ENCODE peak calls at places on chromosomes 2 and 18, in ten cellular contexts. E, Y, P, K, J, X, S, L, W and V are unnamed samples.
A peak's percentile ranks its signal among the peaks of the same experiment; 100 is the strongest.

GRCh38 chr2:172342056-172342455 is 85.3 kb upstream of the ITGA6 start:
- DNase-seq in E (no peak), Y (no peak), P (no peak), K (no peak), J (no peak), X (no peak), S (no peak), L (no peak), W (no peak), V (no peak)

GRCh38 chr2:43634604-43635306 is 2.3 kb upstream of the PLEKHH2 start:
- DNase-seq in E (no peak), Y (no peak), P (no peak), K (no peak), J (no peak), X (peak; percentile 87), S (no peak), L (no peak), W (no peak), V (no peak)

GRCh38 chr18:21111351-21112139 is at the start of gene ROCK1:
- DNase-seq in E (peak; percentile 97), Y (peak; percentile 98), P (peak; percentile 98), K (peak; percentile 99), J (peak; percentile 90), X (peak; percentile 95), S (peak; percentile 100), L (peak; percentile 98), W (peak; percentile 99), V (peak; percentile 99)

GRCh38 chr18:25517881-25518715 is 166.1 kb upstream of the ZNF521 start:
- DNase-seq in E (no peak), Y (no peak), P (no peak), K (no peak), J (no peak), X (no peak), S (no peak), L (peak; percentile 7), W (peak; percentile 41), V (no peak)

GRCh38 chr2:30509716-30510115 is 62.7 kb downstream of the LCLAT1 start:
- DNase-seq in E (no peak), Y (no peak), P (no peak), K (no peak), J (no peak), X (no peak), S (no peak), L (no peak), W (no peak), V (no peak)

GRCh38 chr2:177282101-177282573 is 17.6 kb upstream of the NFE2L2 start:
- DNase-seq in E (no peak), Y (no peak), P (no peak), K (peak; percentile 54), J (no peak), X (no peak), S (no peak), L (peak; percentile 89), W (no peak), V (no peak)

GRCh38 chr2:95346236-95346737 is 49.1 kb downstream of the KCNIP3 start:
- DNase-seq in E (no peak), Y (no peak), P (no peak), K (no peak), J (no peak), X (peak; percentile 40), S (peak; percentile 67), L (peak; percentile 62), W (no peak), V (no peak)

GRCh38 chr2:45248214-45248613 is 239.0 kb upstream of the SIX2 start:
- DNase-seq in E (no peak), Y (no peak), P (no peak), K (no peak), J (no peak), X (no peak), S (no peak), L (no peak), W (no peak), V (no peak)

GRCh38 chr2:98734823-98735260 is 3.9 kb upstream of the MGAT4A start:
- DNase-seq in E (no peak), Y (no peak), P (no peak), K (no peak), J (peak; percentile 91), X (no peak), S (no peak), L (peak; percentile 33), W (no peak), V (no peak)